ENCODE peak calls at places on chromosome 4, in five cellular contexts. L, S, J, F and V are unnamed samples.

GRCh38 chr4:126678608-126679007 is 954.1 kb upstream of the INTU start:
- DNase-seq in L (no peak), S (no peak), J (no peak), F (no peak), V (no peak)

GRCh38 chr4:159396151-159396550 is 293.3 kb downstream of the RAPGEF2 start:
- DNase-seq in L (no peak), S (no peak), J (no peak), F (no peak), V (no peak)

GRCh38 chr4:60315586-60315985 is 884.5 kb upstream of the ADGRL3 start:
- DNase-seq in L (no peak), S (no peak), J (no peak), F (no peak), V (no peak)

GRCh38 chr4:103075894-103076776 is at the start of gene SLC9B2:
- DNase-seq in L (peak; percentile 79), S (peak; percentile 70), J (peak; percentile 28), F (peak; percentile 64), V (peak; percentile 35)

GRCh38 chr4:115234405-115235093 is 121.1 kb upstream of the NDST4 start:
- DNase-seq in L (no peak), S (peak; percentile 12), J (no peak), F (no peak), V (no peak)

GRCh38 chr4:123672987-123673386 is 276.4 kb downstream of the SPRY1 start:
- DNase-seq in L (no peak), S (no peak), J (no peak), F (no peak), V (no peak)

GRCh38 chr4:8103991-8104390 is 54.6 kb downstream of the ABLIM2 start:
- DNase-seq in L (no peak), S (no peak), J (no peak), F (peak; percentile 19), V (no peak)

GRCh38 chr4:52709155-52709554 is 42.1 kb downstream of the ERVMER34-1 start:
- DNase-seq in L (no peak), S (no peak), J (no peak), F (no peak), V (no peak)

GRCh38 chr4:55865228-55865806 is 11.9 kb downstream of the EXOC1 start:
- DNase-seq in L (no peak), S (no peak), J (no peak), F (no peak), V (no peak)